ENCODE peak calls at places on chromosome 19, in four cellular contexts. One of them, this sample, is unnamed.

GRCh38 chr19:1084024-1084868 is 10.9 kb downstream of the POLR2E start:
- DNase-seq in fibroblast of pulmonary artery: no peak
- DNase-seq in colonic mucosa: no peak
- DNase-seq in fibroblast of lung: no peak
- DNase-seq in this sample: no peak

GRCh38 chr19:27652281-27652680 is 1560.7 kb downstream of the UQCRFS1 start:
- DNase-seq in colonic mucosa: no peak
- DNase-seq in fibroblast of pulmonary artery: no peak
- DNase-seq in fibroblast of lung: no peak
- DNase-seq in this sample: peak

GRCh38 chr19:41530761-41531301 is 45.1 kb upstream of the CEACAM21 start:
- DNase-seq in colonic mucosa: no peak
- DNase-seq in fibroblast of lung: no peak
- DNase-seq in fibroblast of pulmonary artery: peak
- DNase-seq in this sample: no peak

GRCh38 chr19:9523885-9524474 is 14.5 kb downstream of the ZNF426 start:
- DNase-seq in colonic mucosa: no peak
- DNase-seq in fibroblast of lung: peak
- DNase-seq in fibroblast of pulmonary artery: peak
- DNase-seq in this sample: no peak

GRCh38 chr19:46678110-46678732 is 17.2 kb upstream of the DACT3 start:
- DNase-seq in fibroblast of lung: no peak
- DNase-seq in colonic mucosa: peak
- DNase-seq in fibroblast of pulmonary artery: peak
- DNase-seq in this sample: no peak

GRCh38 chr19:54518844-54519243 is 16.2 kb downstream of the LAIR2 start:
- DNase-seq in colonic mucosa: no peak
- DNase-seq in fibroblast of lung: no peak
- DNase-seq in fibroblast of pulmonary artery: no peak
- DNase-seq in this sample: no peak

GRCh38 chr19:34574704-34575103 is 93.1 kb downstream of the WTIP start:
- DNase-seq in fibroblast of pulmonary artery: no peak
- DNase-seq in colonic mucosa: no peak
- DNase-seq in fibroblast of lung: no peak
- DNase-seq in this sample: no peak

GRCh38 chr19:1211494-1212234 is 6.1 kb downstream of the STK11 start:
- DNase-seq in colonic mucosa: no peak
- DNase-seq in fibroblast of lung: no peak
- DNase-seq in fibroblast of pulmonary artery: no peak
- DNase-seq in this sample: peak

GRCh38 chr19:1538978-1539377 is 15.1 kb downstream of the PLK5 start:
- DNase-seq in colonic mucosa: no peak
- DNase-seq in fibroblast of lung: no peak
- DNase-seq in fibroblast of pulmonary artery: no peak
- DNase-seq in this sample: no peak

GRCh38 chr19:5058456-5059190 is 89.7 kb downstream of the KDM4B start:
- DNase-seq in fibroblast of lung: no peak
- DNase-seq in fibroblast of pulmonary artery: peak
- DNase-seq in colonic mucosa: no peak
- DNase-seq in this sample: no peak

GRCh38 chr19:41918653-41919244 is 9.5 kb downstream of the ERFL start:
- DNase-seq in fibroblast of lung: no peak
- DNase-seq in colonic mucosa: no peak
- DNase-seq in fibroblast of pulmonary artery: no peak
- DNase-seq in this sample: no peak

GRCh38 chr19:13987101-13987890 is 18.8 kb downstream of the RFX1 start:
- DNase-seq in fibroblast of lung: no peak
- DNase-seq in colonic mucosa: no peak
- DNase-seq in fibroblast of pulmonary artery: no peak
- DNase-seq in this sample: no peak

GRCh38 chr19:54433697-54434096 is 15.3 kb upstream of the LENG8 start:
- DNase-seq in fibroblast of lung: no peak
- DNase-seq in fibroblast of pulmonary artery: no peak
- DNase-seq in colonic mucosa: no peak
- DNase-seq in this sample: no peak

GRCh38 chr19:31160346-31160926 is 188.8 kb downstream of the TSHZ3 start:
- DNase-seq in colonic mucosa: no peak
- DNase-seq in fibroblast of lung: peak
- DNase-seq in fibroblast of pulmonary artery: no peak
- DNase-seq in this sample: no peak

GRCh38 chr19:56309511-56310185 is 5.0 kb downstream of the ZSCAN5A start:
- DNase-seq in fibroblast of lung: peak
- DNase-seq in fibroblast of pulmonary artery: peak
- DNase-seq in colonic mucosa: peak
- DNase-seq in this sample: peak

GRCh38 chr19:13208131-13208963 is 58.1 kb downstream of the IER2 start:
- DNase-seq in colonic mucosa: peak
- DNase-seq in fibroblast of lung: peak
- DNase-seq in fibroblast of pulmonary artery: peak
- DNase-seq in this sample: no peak

GRCh38 chr19:10848208-10848843 is at the start of gene C19orf38:
- DNase-seq in fibroblast of pulmonary artery: peak
- DNase-seq in colonic mucosa: no peak
- DNase-seq in fibroblast of lung: no peak
- DNase-seq in this sample: no peak

GRCh38 chr19:33427801-33428626 is 54.5 kb downstream of the CEBPG start:
- DNase-seq in fibroblast of lung: no peak
- DNase-seq in colonic mucosa: no peak
- DNase-seq in fibroblast of pulmonary artery: no peak
- DNase-seq in this sample: no peak

GRCh38 chr19:53977429-53977990 is 13.9 kb upstream of the CACNG6 start:
- DNase-seq in colonic mucosa: peak
- DNase-seq in fibroblast of pulmonary artery: peak
- DNase-seq in fibroblast of lung: peak
- DNase-seq in this sample: no peak

GRCh38 chr19:42512743-42513304 is 15.5 kb downstream of the CEACAM1 start:
- DNase-seq in fibroblast of lung: no peak
- DNase-seq in fibroblast of pulmonary artery: no peak
- DNase-seq in colonic mucosa: no peak
- DNase-seq in this sample: no peak

GRCh38 chr19:14413765-14414171 is 5.4 kb downstream of the DDX39A start:
- DNase-seq in fibroblast of pulmonary artery: peak
- DNase-seq in colonic mucosa: no peak
- DNase-seq in fibroblast of lung: peak
- DNase-seq in this sample: no peak

GRCh38 chr19:45547965-45548609 is 36.5 kb downstream of the OPA3 start:
- DNase-seq in colonic mucosa: peak
- DNase-seq in fibroblast of pulmonary artery: peak
- DNase-seq in fibroblast of lung: peak
- DNase-seq in this sample: no peak

GRCh38 chr19:49347835-49348234 is 12.6 kb downstream of the CD37 start:
- DNase-seq in colonic mucosa: no peak
- DNase-seq in fibroblast of pulmonary artery: peak
- DNase-seq in fibroblast of lung: peak
- DNase-seq in this sample: no peak

GRCh38 chr19:42076375-42076944 is 494 bp downstream of the ZNF574 start:
- DNase-seq in colonic mucosa: peak
- DNase-seq in fibroblast of pulmonary artery: no peak
- DNase-seq in fibroblast of lung: peak
- DNase-seq in this sample: no peak

GRCh38 chr19:1131718-1132552 is 28.1 kb downstream of the GPX4 start:
- DNase-seq in fibroblast of pulmonary artery: peak
- DNase-seq in fibroblast of lung: peak
- DNase-seq in colonic mucosa: peak
- DNase-seq in this sample: no peak

GRCh38 chr19:30395283-30395682 is 23.1 kb downstream of the ZNF536 start:
- DNase-seq in fibroblast of pulmonary artery: no peak
- DNase-seq in colonic mucosa: no peak
- DNase-seq in fibroblast of lung: no peak
- DNase-seq in this sample: no peak

GRCh38 chr19:31164666-31165265 is 184.5 kb downstream of the TSHZ3 start:
- DNase-seq in fibroblast of pulmonary artery: no peak
- DNase-seq in colonic mucosa: no peak
- DNase-seq in fibroblast of lung: no peak
- DNase-seq in this sample: peak

GRCh38 chr19:44930088-44930487 is 11.9 kb upstream of the APOC4 start:
- DNase-seq in fibroblast of pulmonary artery: no peak
- DNase-seq in fibroblast of lung: no peak
- DNase-seq in colonic mucosa: no peak
- DNase-seq in this sample: no peak

GRCh38 chr19:53531457-53531856 is 6.5 kb upstream of the ZNF331 start:
- DNase-seq in fibroblast of pulmonary artery: no peak
- DNase-seq in fibroblast of lung: no peak
- DNase-seq in colonic mucosa: no peak
- DNase-seq in this sample: no peak

GRCh38 chr19:5818594-5818993 is 13.7 kb downstream of the NRTN start:
- DNase-seq in fibroblast of lung: no peak
- DNase-seq in fibroblast of pulmonary artery: no peak
- DNase-seq in colonic mucosa: no peak
- DNase-seq in this sample: no peak

GRCh38 chr19:38155453-38155852 is 68.6 kb downstream of the DPF1 start:
- DNase-seq in colonic mucosa: no peak
- DNase-seq in fibroblast of lung: peak
- DNase-seq in fibroblast of pulmonary artery: peak
- DNase-seq in this sample: no peak

GRCh38 chr19:57559008-57559403 is 657 bp downstream of the ZNF550 start:
- DNase-seq in fibroblast of lung: no peak
- DNase-seq in colonic mucosa: peak
- DNase-seq in fibroblast of pulmonary artery: peak
- DNase-seq in this sample: no peak

GRCh38 chr19:3707868-3708206 is 347 bp upstream of the TJP3 start:
- DNase-seq in fibroblast of lung: no peak
- DNase-seq in colonic mucosa: no peak
- DNase-seq in fibroblast of pulmonary artery: no peak
- DNase-seq in this sample: no peak
- TF ChIP-seq CTCF in fibroblast of lung: no peak
- TF ChIP-seq CTCF in colonic mucosa: no peak
- TF ChIP-seq CTCF in fibroblast of pulmonary artery: no peak
- TF ChIP-seq CTCF in this sample: no peak

DNA sequence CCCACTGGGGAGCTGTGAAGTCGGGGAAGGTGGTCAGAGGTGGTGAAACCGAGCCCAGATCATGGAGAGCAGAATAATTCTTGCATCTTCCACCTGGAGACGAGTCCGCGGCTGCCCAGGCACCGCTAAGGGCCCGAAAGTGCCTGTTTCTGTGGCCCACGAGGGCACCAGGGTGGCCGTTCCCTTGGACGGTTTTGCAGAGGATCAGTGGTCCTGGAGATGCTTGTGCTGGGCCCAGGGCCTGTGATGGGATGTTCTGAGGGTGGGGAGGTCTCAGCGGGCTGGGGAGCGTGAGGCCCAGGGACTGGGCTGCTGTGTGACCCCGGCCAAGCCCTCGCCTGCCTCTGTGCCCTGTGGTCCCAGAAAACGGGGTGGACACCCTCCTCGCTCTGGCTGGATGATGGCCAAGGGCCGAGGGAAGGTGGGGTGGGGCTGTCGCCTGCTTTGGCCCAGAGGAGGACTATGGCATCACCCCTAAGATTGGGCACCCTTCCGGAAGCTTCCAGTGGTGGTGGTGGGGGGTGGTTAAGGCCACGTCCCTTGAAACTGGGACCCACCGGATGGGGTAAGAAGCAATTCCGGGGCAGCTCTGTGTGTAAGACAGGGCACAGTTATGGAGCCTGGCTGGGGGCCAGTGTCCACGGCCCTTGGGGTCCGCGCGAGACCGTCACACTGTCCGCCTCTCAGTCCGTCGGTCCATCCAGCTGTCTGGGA is 51.3 kb upstream of the NFIC start:
- DNase-seq in fibroblast of pulmonary artery: no peak
- DNase-seq in fibroblast of lung: no peak
- DNase-seq in colonic mucosa: no peak
- DNase-seq in this sample: no peak
- TF ChIP-seq CTCF in fibroblast of pulmonary artery: no peak
- TF ChIP-seq CTCF in fibroblast of lung: no peak
- TF ChIP-seq CTCF in colonic mucosa: no peak
- TF ChIP-seq CTCF in this sample: no peak

GRCh38 chr19:43524922-43525835 is 1.8 kb downstream of the ETHE1 start:
- DNase-seq in colonic mucosa: peak
- DNase-seq in fibroblast of pulmonary artery: peak
- DNase-seq in fibroblast of lung: peak
- DNase-seq in this sample: no peak

GRCh38 chr19:43522929-43523328 is 4.1 kb downstream of the ETHE1 start:
- DNase-seq in fibroblast of pulmonary artery: no peak
- DNase-seq in colonic mucosa: no peak
- DNase-seq in fibroblast of lung: no peak
- DNase-seq in this sample: no peak

GRCh38 chr19:43525836-43526771 is 897 bp downstream of the ETHE1 start:
- DNase-seq in colonic mucosa: peak
- DNase-seq in fibroblast of lung: no peak
- DNase-seq in fibroblast of pulmonary artery: no peak
- DNase-seq in this sample: no peak

GRCh38 chr19:43527860-43528622 is 1.0 kb upstream of the ETHE1 start:
- DNase-seq in colonic mucosa: peak
- DNase-seq in fibroblast of lung: no peak
- DNase-seq in fibroblast of pulmonary artery: no peak
- DNase-seq in this sample: no peak

GRCh38 chr19:43526884-43527859 is at the start of gene ETHE1:
- DNase-seq in fibroblast of lung: peak
- DNase-seq in fibroblast of pulmonary artery: peak
- DNase-seq in colonic mucosa: peak
- DNase-seq in this sample: peak
- TF ChIP-seq CTCF in fibroblast of lung: no peak
- TF ChIP-seq CTCF in fibroblast of pulmonary artery: no peak
- TF ChIP-seq CTCF in colonic mucosa: no peak
- TF ChIP-seq CTCF in this sample: peak

GRCh38 chr19:8017808-8018207 is 12.4 kb upstream of the ELAVL1 start:
- DNase-seq in colonic mucosa: peak
- DNase-seq in fibroblast of lung: no peak
- DNase-seq in fibroblast of pulmonary artery: no peak
- DNase-seq in this sample: no peak
- TF ChIP-seq CTCF in colonic mucosa: peak
- TF ChIP-seq CTCF in fibroblast of lung: no peak
- TF ChIP-seq CTCF in fibroblast of pulmonary artery: no peak
- TF ChIP-seq CTCF in this sample: peak

This sample was measured in type B pancreatic cell.